ENCODE peak calls at places on chromosomes 11 and 22, in nine cellular contexts. O is T-cell; K is transverse colon; G is G401; Y is activated T-helper 1 cell treated with anti-CD3 and anti-CD28 coated beads, Interleukin-12 subunit alpha, Interleukin-12 subunit beta, Interleukin-2, Interleukin-4 antibody, amounts not matched to agents 30 ng/mL and 10 ng/mL and 1 ng/mL, durations not matched to agents 14 hours and 24 hours and 36 hours; W is NCI-H2081; S is fibroblast of pulmonary artery; N is occipital lobe; Z is spleen. E is an unnamed sample.

GRCh38 chr22:37752189-37753061 is 55.3 kb upstream of the GCAT start:
- DNase-seq in O (no peak), K (peak; percentile 89), G (peak; percentile 69), Y (no peak), W (peak; percentile 31), S (peak; percentile 97), N (no peak), Z (peak; percentile 88), E (peak; percentile 94)

GRCh38 chr11:70656293-70656692 is 258.0 kb downstream of the CTTN start:
- DNase-seq in O (no peak), K (no peak), G (no peak), Y (no peak), W (no peak), S (no peak), N (no peak), Z (no peak), E (no peak)

GRCh38 chr11:88324562-88325345 is 12.8 kb downstream of the CTSC start:
- DNase-seq in O (no peak), K (no peak), G (no peak), Y (no peak), W (no peak), S (no peak), N (no peak), Z (no peak), E (no peak)

GRCh38 chr11:74634537-74634936 is 42.2 kb downstream of the POLD3 start:
- DNase-seq in O (no peak), K (peak; percentile 14), G (peak; percentile 68), Y (no peak), W (peak; percentile 49), S (peak; percentile 69), N (no peak), Z (no peak), E (no peak)

GRCh38 chr11:64787526-64788320 is 9.4 kb upstream of the SF1 start:
- DNase-seq in O (peak; percentile 59), K (peak; percentile 82), G (peak; percentile 58), Y (peak; percentile 36), W (peak; percentile 3), S (peak; percentile 64), N (no peak), Z (peak; percentile 90), E (peak; percentile 63)

GRCh38 chr11:4539603-4540219 is 5.3 kb upstream of the OR52M1 start:
- DNase-seq in O (peak; percentile 20), K (peak; percentile 59), G (peak; percentile 20), Y (peak; percentile 11), W (peak; percentile 21), S (peak; percentile 44), N (no peak), Z (peak; percentile 75), E (peak; percentile 62)

GRCh38 chr11:32448232-32448631 is 12.9 kb upstream of the WT1 start:
- DNase-seq in O (no peak), K (no peak), G (peak; percentile 2), Y (no peak), W (peak; percentile 13), S (peak; percentile 69), N (no peak), Z (no peak), E (no peak)

GRCh38 chr11:74783241-74783871 is 34.7 kb downstream of the RNF169 start:
- DNase-seq in O (no peak), K (no peak), G (no peak), Y (no peak), W (no peak), S (peak; percentile 44), N (no peak), Z (no peak), E (no peak)

GRCh38 chr22:43520632-43521039 is 108.8 kb downstream of the MPPED1 start:
- DNase-seq in O (no peak), K (no peak), G (no peak), Y (no peak), W (no peak), S (no peak), N (no peak), Z (no peak), E (no peak)

GRCh38 chr11:8283510-8284272 is 20.0 kb upstream of the LMO1 start:
- DNase-seq in O (no peak), K (no peak), G (no peak), Y (no peak), W (no peak), S (no peak), N (no peak), Z (peak; percentile 76), E (no peak)

GRCh38 chr11:72573380-72573949 is 100.8 kb downstream of the PDE2A start:
- DNase-seq in O (no peak), K (peak; percentile 22), G (no peak), Y (no peak), W (peak; percentile 31), S (peak; percentile 59), N (no peak), Z (peak; percentile 57), E (no peak)

GRCh38 chr11:95680169-95680929 is 109.2 kb downstream of the FAM76B start:
- DNase-seq in O (no peak), K (no peak), G (no peak), Y (no peak), W (no peak), S (peak; percentile 74), N (no peak), Z (no peak), E (no peak)

GRCh38 chr11:12397953-12398352 is 20.6 kb downstream of the PARVA start:
- DNase-seq in O (no peak), K (peak; percentile 50), G (no peak), Y (no peak), W (no peak), S (peak; percentile 98), N (no peak), Z (no peak), E (peak; percentile 57)

GRCh38 chr22:35205956-35206355 is 51.3 kb upstream of the HMGXB4 start:
- DNase-seq in O (no peak), K (no peak), G (no peak), Y (no peak), W (no peak), S (peak; percentile 29), N (no peak), Z (no peak), E (no peak)

GRCh38 chr11:10540546-10540914 is 457 bp downstream of the RNF141 start:
- DNase-seq in O (no peak), K (no peak), G (peak; percentile 71), Y (no peak), W (peak; percentile 42), S (peak; percentile 31), N (peak; percentile 46), Z (no peak), E (no peak)

GRCh38 chr11:57205046-57205671 is 23.4 kb downstream of the LRRC55 start:
- DNase-seq in O (no peak), K (no peak), G (no peak), Y (no peak), W (no peak), S (peak; percentile 33), N (no peak), Z (no peak), E (peak; percentile 42)

GRCh38 chr22:49202226-49202625 is 625.4 kb downstream of the BRD1 start:
- DNase-seq in O (peak; percentile 9), K (no peak), G (no peak), Y (no peak), W (no peak), S (no peak), N (no peak), Z (peak; percentile 54), E (no peak)

GRCh38 chr22:24500251-24500820 is 5.2 kb downstream of the UPB1 start:
- DNase-seq in O (no peak), K (no peak), G (peak; percentile 72), Y (no peak), W (no peak), S (no peak), N (no peak), Z (peak; percentile 56), E (no peak)

GRCh38 chr11:123180166-123180565 is 14.9 kb downstream of the CLMP start:
- DNase-seq in O (no peak), K (no peak), G (no peak), Y (no peak), W (no peak), S (peak; percentile 46), N (no peak), Z (no peak), E (no peak)

GRCh38 chr22:23913306-23913660 is 19.1 kb downstream of the MIF start:
- DNase-seq in O (no peak), K (no peak), G (no peak), Y (no peak), W (no peak), S (no peak), N (no peak), Z (no peak), E (no peak)

GRCh38 chr11:35009941-35010337 is 93.5 kb downstream of the PDHX start:
- DNase-seq in O (no peak), K (no peak), G (no peak), Y (no peak), W (peak; percentile 42), S (no peak), N (no peak), Z (no peak), E (no peak)

GRCh38 chr11:11731311-11732083 is 109.7 kb upstream of the GALNT18 start:
- DNase-seq in O (no peak), K (no peak), G (no peak), Y (no peak), W (peak; percentile 26), S (peak; percentile 4), N (no peak), Z (no peak), E (no peak)

GRCh38 chr22:46012881-46013281 is 35.9 kb upstream of the WNT7B start:
- DNase-seq in O (no peak), K (no peak), G (no peak), Y (no peak), W (no peak), S (no peak), N (no peak), Z (peak; percentile 81), E (peak; percentile 30)

GRCh38 chr11:48005878-48006277 is 25.5 kb downstream of the PTPRJ start:
- DNase-seq in O (no peak), K (no peak), G (no peak), Y (no peak), W (no peak), S (no peak), N (no peak), Z (peak; percentile 81), E (no peak)

GRCh38 chr11:83467841-83468240 is 181.7 kb upstream of the CCDC90B start:
- DNase-seq in O (no peak), K (no peak), G (peak; percentile 85), Y (no peak), W (peak; percentile 57), S (no peak), N (no peak), Z (no peak), E (no peak)

GRCh38 chr22:45127866-45128265 is 35.9 kb upstream of the NUP50 start:
- DNase-seq in O (no peak), K (no peak), G (no peak), Y (no peak), W (no peak), S (peak; percentile 22), N (no peak), Z (no peak), E (no peak)

GRCh38 chr11:95429376-95429907 is 198.4 kb upstream of the SESN3 start:
- DNase-seq in O (no peak), K (no peak), G (no peak), Y (no peak), W (no peak), S (no peak), N (no peak), Z (no peak), E (no peak)